ENCODE peak calls at places on chromosomes 3 and 15, in five cellular contexts. H is sigmoid colon, S is AG20443, Z is CMK, F is cardiac fibroblast. G is an unnamed sample.

GRCh38 chr15:68495221-68495950 is 63.4 kb upstream of the ITGA11 start:
- DNase-seq in H (no peak), S (no peak), Z (no peak), F (no peak), G (no peak)

GRCh38 chr15:85298366-85298765 is 82.0 kb upstream of the AKAP13 start:
- DNase-seq in H (no peak), S (no peak), Z (no peak), F (no peak), G (no peak)

GRCh38 chr3:133127381-133127780 is 89.2 kb downstream of the TMEM108 start:
- DNase-seq in H (no peak), S (no peak), Z (no peak), F (no peak), G (no peak)

GRCh38 chr15:81003023-81003350 is 2.3 kb downstream of the TLNRD1 start:
- DNase-seq in H (no peak), S (no peak), Z (no peak), F (no peak), G (no peak)

GRCh38 chr3:80227216-80227615 is 459.4 kb upstream of the ROBO1 start:
- DNase-seq in H (no peak), S (no peak), Z (no peak), F (no peak), G (no peak)

GRCh38 chr3:100047455-100048141 is 66.7 kb downstream of the FILIP1L start:
- DNase-seq in H (no peak), S (no peak), Z (no peak), F (peak; percentile 58), G (peak; percentile 75)

GRCh38 chr3:64267774-64268604 is 42.7 kb upstream of the PRICKLE2 start:
- DNase-seq in H (peak; percentile 94), S (peak; percentile 84), Z (no peak), F (peak; percentile 81), G (no peak)

GRCh38 chr15:68285243-68285980 is 7.9 kb downstream of the FEM1B start:
- DNase-seq in H (no peak), S (no peak), Z (no peak), F (no peak), G (no peak)

GRCh38 chr3:44125882-44126281 is 115.8 kb upstream of the TOPAZ1 start:
- DNase-seq in H (no peak), S (peak; percentile 51), Z (no peak), F (peak; percentile 77), G (no peak)